ENCODE peak calls at places on chromosomes 16 and 17, in four cellular contexts. G is stimulated activated CD4-positive, alpha-beta T cell treated with anti-CD3 and anti-CD28 coated beads, TNF-alpha, amount 100 ng/mL, for 48 hours; J is ELR; Q is GM23248. L is an unnamed sample.
A peak's percentile ranks its signal among the peaks of the same experiment; 100 is the strongest.

GRCh38 chr16:16933861-16934260 is 536.9 kb downstream of the XYLT1 start:
- DNase-seq in G (no peak), J (no peak), Q (no peak), L (peak; percentile 55)

GRCh38 chr17:79947351-79948031 is 88.2 kb downstream of the TBC1D16 start:
- DNase-seq in Q (no peak), G (no peak), J (no peak), L (no peak)

GRCh38 chr17:71503710-71504471 is 616.9 kb upstream of the SOX9 start:
- DNase-seq in J (no peak), Q (no peak), G (no peak), L (peak; percentile 52)

GRCh38 chr17:5262417-5262816 is 19.7 kb upstream of the RABEP1 start:
- DNase-seq in G (no peak), J (no peak), Q (no peak), L (no peak)

GRCh38 chr17:42285346-42286050 is 2.8 kb upstream of the STAT5A start:
- DNase-seq in J (no peak), Q (no peak), G (no peak), L (no peak)

GRCh38 chr17:63222655-63223054 is 223.5 kb downstream of the CYB561 start:
- DNase-seq in G (peak; percentile 21), Q (peak; percentile 8), J (peak; percentile 33), L (peak; percentile 8)

GRCh38 chr16:19380316-19380715 is 37.4 kb upstream of the TMC5 start:
- DNase-seq in G (no peak), J (no peak), Q (no peak), L (no peak)

GRCh38 chr17:83086197-83086880 is 6.9 kb downstream of the METRNL start:
- DNase-seq in J (no peak), Q (peak; percentile 64), G (no peak), L (no peak)

GRCh38 chr17:35529868-35530267 is 7.6 kb downstream of the SLFN12L start:
- DNase-seq in J (no peak), G (no peak), Q (no peak), L (no peak)

GRCh38 chr17:40326832-40327199 is 17.8 kb downstream of the RARA start:
- DNase-seq in J (no peak), Q (no peak), G (no peak), L (no peak)

GRCh38 chr17:79089720-79090502 is 15.3 kb downstream of the ENGASE start:
- DNase-seq in Q (peak; percentile 39), J (peak; percentile 23), G (no peak), L (no peak)

GRCh38 chr17:48592592-48592991 is 987 bp downstream of the HOXB5 start:
- DNase-seq in J (no peak), Q (peak; percentile 60), G (no peak), L (no peak)

GRCh38 chr16:57878586-57878985 is 76.3 kb upstream of the KIFC3 start:
- DNase-seq in Q (no peak), G (no peak), J (no peak), L (no peak)

GRCh38 chr17:13465678-13466077 is 136.1 kb downstream of the HS3ST3A1 start:
- DNase-seq in Q (no peak), G (no peak), J (no peak), L (no peak)

GRCh38 chr17:76529224-76529642 is 8.3 kb downstream of the CYGB start:
- DNase-seq in Q (peak; percentile 96), G (no peak), J (peak; percentile 85), L (no peak)

GRCh38 chr17:81984773-81985410 is 7.5 kb downstream of the ASPSCR1 start:
- DNase-seq in Q (no peak), G (no peak), J (no peak), L (no peak)

GRCh38 chr16:89105599-89106151 is 12.0 kb downstream of the ACSF3 start:
- DNase-seq in Q (no peak), J (no peak), G (no peak), L (no peak)

GRCh38 chr16:66168777-66169176 is 197.7 kb upstream of the CDH5 start:
- DNase-seq in Q (peak; percentile 19), J (no peak), G (no peak), L (no peak)

GRCh38 chr16:89188064-89188441 is 12.3 kb downstream of the SLC22A31 start:
- DNase-seq in J (no peak), G (no peak), Q (no peak), L (no peak)

GRCh38 chr16:75097941-75098897 is 18.4 kb downstream of the LDHD start:
- DNase-seq in G (peak; percentile 71), J (no peak), Q (no peak), L (no peak)

GRCh38 chr17:12789075-12789975 is at the start of gene ARHGAP44:
- DNase-seq in Q (peak; percentile 76), G (peak; percentile 2), J (peak; percentile 52), L (peak; percentile 85)

GRCh38 chr17:1989135-1989534 is 36.0 kb downstream of the RTN4RL1 start:
- DNase-seq in G (no peak), J (peak; percentile 97), Q (peak; percentile 98), L (no peak)

L was measured in mesendoderm.